ENCODE peak calls at places on chromosomes 12 and 14, in six cellular contexts. One of them, this sample, is unnamed.
A peak's percentile ranks its signal among the peaks of the same experiment; 100 is the strongest.

GRCh38 chr14:36901846-36902245 is 240.2 kb downstream of the PAX9 start:
- DNase-seq in hypothalamus: no peak
- DNase-seq in dorsolateral prefrontal cortex: no peak
- DNase-seq in A549: no peak
- DNase-seq in NCI-H446: no peak
- DNase-seq in heart left ventricle: no peak
- DNase-seq in this sample: no peak

GRCh38 chr12:18414671-18415070 is 153.4 kb downstream of the PIK3C2G start:
- DNase-seq in heart left ventricle: no peak
- DNase-seq in dorsolateral prefrontal cortex: no peak
- DNase-seq in NCI-H446: no peak
- DNase-seq in A549: no peak
- DNase-seq in hypothalamus: no peak
- DNase-seq in this sample: no peak

GRCh38 chr12:113293100-113293499 is 41.8 kb downstream of the SLC8B1 start:
- DNase-seq in hypothalamus: no peak
- DNase-seq in heart left ventricle: no peak
- DNase-seq in A549: no peak
- DNase-seq in dorsolateral prefrontal cortex: no peak
- DNase-seq in NCI-H446: no peak
- DNase-seq in this sample: no peak

GRCh38 chr12:123660328-123660727 is 10.6 kb upstream of the TCTN2 start:
- DNase-seq in dorsolateral prefrontal cortex: no peak
- DNase-seq in A549: peak; percentile 67
- DNase-seq in hypothalamus: no peak
- DNase-seq in heart left ventricle: no peak
- DNase-seq in NCI-H446: no peak
- DNase-seq in this sample: no peak

GRCh38 chr12:115337693-115338543 is 653.9 kb upstream of the TBX3 start:
- DNase-seq in heart left ventricle: peak; percentile 51
- DNase-seq in dorsolateral prefrontal cortex: no peak
- DNase-seq in NCI-H446: no peak
- DNase-seq in A549: peak; percentile 84
- DNase-seq in hypothalamus: no peak
- DNase-seq in this sample: no peak

GRCh38 chr14:55383039-55383438 is 28.6 kb downstream of the ATG14 start:
- DNase-seq in dorsolateral prefrontal cortex: no peak
- DNase-seq in A549: no peak
- DNase-seq in heart left ventricle: peak; percentile 62
- DNase-seq in NCI-H446: no peak
- DNase-seq in hypothalamus: no peak
- DNase-seq in this sample: no peak

GRCh38 chr12:103800252-103800771 is 40.7 kb downstream of the NT5DC3 start:
- DNase-seq in heart left ventricle: peak; percentile 80
- DNase-seq in NCI-H446: peak; percentile 49
- DNase-seq in A549: no peak
- DNase-seq in hypothalamus: no peak
- DNase-seq in dorsolateral prefrontal cortex: peak; percentile 66
- DNase-seq in this sample: peak; percentile 14

GRCh38 chr12:131829351-131829794 is 1.2 kb downstream of the MMP17 start:
- DNase-seq in NCI-H446: no peak
- DNase-seq in dorsolateral prefrontal cortex: no peak
- DNase-seq in hypothalamus: no peak
- DNase-seq in A549: no peak
- DNase-seq in heart left ventricle: no peak
- DNase-seq in this sample: no peak

GRCh38 chr14:63594455-63595372 is 47.0 kb downstream of the WDR89 start:
- DNase-seq in dorsolateral prefrontal cortex: no peak
- DNase-seq in hypothalamus: no peak
- DNase-seq in NCI-H446: no peak
- DNase-seq in heart left ventricle: no peak
- DNase-seq in A549: no peak
- DNase-seq in this sample: no peak

GRCh38 chr14:46840971-46841729 is 189.6 kb upstream of the RPL10L start:
- DNase-seq in heart left ventricle: no peak
- DNase-seq in hypothalamus: no peak
- DNase-seq in A549: no peak
- DNase-seq in dorsolateral prefrontal cortex: no peak
- DNase-seq in NCI-H446: peak; percentile 2
- DNase-seq in this sample: no peak

GRCh38 chr12:121038861-121039654 is at the start of gene OASL:
- DNase-seq in A549: peak; percentile 55
- DNase-seq in hypothalamus: no peak
- DNase-seq in NCI-H446: no peak
- DNase-seq in dorsolateral prefrontal cortex: no peak
- DNase-seq in heart left ventricle: no peak
- DNase-seq in this sample: no peak

GRCh38 chr12:98211914-98212695 is 303.3 kb upstream of the TMPO start:
- DNase-seq in NCI-H446: no peak
- DNase-seq in heart left ventricle: no peak
- DNase-seq in dorsolateral prefrontal cortex: peak; percentile 36
- DNase-seq in hypothalamus: no peak
- DNase-seq in A549: no peak
- DNase-seq in this sample: no peak

GRCh38 chr12:113889076-113889475 is 77.0 kb downstream of the RBM19 start:
- DNase-seq in NCI-H446: no peak
- DNase-seq in dorsolateral prefrontal cortex: no peak
- DNase-seq in A549: no peak
- DNase-seq in hypothalamus: no peak
- DNase-seq in heart left ventricle: no peak
- DNase-seq in this sample: no peak

GRCh38 chr12:122437656-122438121 is 15.2 kb upstream of the CLIP1 start:
- DNase-seq in A549: no peak
- DNase-seq in NCI-H446: peak; percentile 90
- DNase-seq in dorsolateral prefrontal cortex: peak; percentile 75
- DNase-seq in heart left ventricle: peak; percentile 68
- DNase-seq in hypothalamus: peak; percentile 0
- DNase-seq in this sample: peak; percentile 3

GRCh38 chr12:124917135-124917840 is 2.8 kb upstream of the UBC start:
- DNase-seq in A549: peak; percentile 77
- DNase-seq in hypothalamus: no peak
- DNase-seq in NCI-H446: no peak
- DNase-seq in heart left ventricle: peak; percentile 98
- DNase-seq in dorsolateral prefrontal cortex: peak; percentile 98
- DNase-seq in this sample: no peak

GRCh38 chr12:112684742-112685141 is 106.8 kb upstream of the RPH3A start:
- DNase-seq in heart left ventricle: no peak
- DNase-seq in hypothalamus: no peak
- DNase-seq in A549: no peak
- DNase-seq in NCI-H446: no peak
- DNase-seq in dorsolateral prefrontal cortex: no peak
- DNase-seq in this sample: no peak

GRCh38 chr12:47990351-47991105 is 13.7 kb downstream of the COL2A1 start:
- DNase-seq in NCI-H446: no peak
- DNase-seq in A549: no peak
- DNase-seq in hypothalamus: no peak
- DNase-seq in dorsolateral prefrontal cortex: peak; percentile 12
- DNase-seq in heart left ventricle: no peak
- DNase-seq in this sample: no peak

GRCh38 chr14:103517626-103518415 is 4.8 kb downstream of the CKB start:
- DNase-seq in NCI-H446: no peak
- DNase-seq in A549: no peak
- DNase-seq in heart left ventricle: peak; percentile 27
- DNase-seq in hypothalamus: no peak
- DNase-seq in dorsolateral prefrontal cortex: no peak
- DNase-seq in this sample: no peak

GRCh38 chr14:101078892-101079221 is 175.3 kb upstream of the RTL1 start:
- DNase-seq in A549: no peak
- DNase-seq in NCI-H446: no peak
- DNase-seq in heart left ventricle: no peak
- DNase-seq in dorsolateral prefrontal cortex: no peak
- DNase-seq in hypothalamus: no peak
- DNase-seq in this sample: no peak

GRCh38 chr12:69540606-69541386 is 44.5 kb upstream of the CCT2 start:
- DNase-seq in A549: no peak
- DNase-seq in dorsolateral prefrontal cortex: no peak
- DNase-seq in NCI-H446: no peak
- DNase-seq in heart left ventricle: no peak
- DNase-seq in hypothalamus: no peak
- DNase-seq in this sample: no peak

GRCh38 chr12:83537428-83538053 is 850.8 kb downstream of the TMTC2 start:
- DNase-seq in heart left ventricle: no peak
- DNase-seq in hypothalamus: no peak
- DNase-seq in dorsolateral prefrontal cortex: no peak
- DNase-seq in A549: no peak
- DNase-seq in NCI-H446: no peak
- DNase-seq in this sample: no peak

GRCh38 chr12:106245767-106246166 is 2.1 kb downstream of the CKAP4 start:
- DNase-seq in A549: peak; percentile 64
- DNase-seq in heart left ventricle: peak; percentile 58
- DNase-seq in hypothalamus: no peak
- DNase-seq in NCI-H446: no peak
- DNase-seq in dorsolateral prefrontal cortex: no peak
- DNase-seq in this sample: no peak

GRCh38 chr14:23568600-23569310 is 1.2 kb upstream of the AP1G2 start:
- DNase-seq in hypothalamus: no peak
- DNase-seq in dorsolateral prefrontal cortex: no peak
- DNase-seq in NCI-H446: peak; percentile 13
- DNase-seq in A549: no peak
- DNase-seq in heart left ventricle: no peak
- DNase-seq in this sample: no peak

GRCh38 chr12:130127527-130127908 is 34.7 kb upstream of the FZD10 start:
- DNase-seq in A549: no peak
- DNase-seq in heart left ventricle: peak; percentile 54
- DNase-seq in hypothalamus: no peak
- DNase-seq in NCI-H446: no peak
- DNase-seq in dorsolateral prefrontal cortex: no peak
- DNase-seq in this sample: no peak

GRCh38 chr12:93813972-93814821 is 137.0 kb downstream of the CRADD start:
- DNase-seq in heart left ventricle: peak; percentile 86
- DNase-seq in dorsolateral prefrontal cortex: peak; percentile 64
- DNase-seq in hypothalamus: no peak
- DNase-seq in NCI-H446: peak; percentile 70
- DNase-seq in A549: no peak
- DNase-seq in this sample: peak; percentile 80

GRCh38 chr12:55720894-55721444 is 776 bp downstream of the RDH5 start:
- DNase-seq in NCI-H446: peak; percentile 75
- DNase-seq in dorsolateral prefrontal cortex: peak; percentile 66
- DNase-seq in A549: peak; percentile 57
- DNase-seq in hypothalamus: no peak
- DNase-seq in heart left ventricle: peak; percentile 77
- DNase-seq in this sample: peak; percentile 63

GRCh38 chr12:115963030-115963480 is 314.4 kb downstream of the MED13L start:
- DNase-seq in heart left ventricle: no peak
- DNase-seq in dorsolateral prefrontal cortex: no peak
- DNase-seq in hypothalamus: no peak
- DNase-seq in A549: no peak
- DNase-seq in NCI-H446: no peak
- DNase-seq in this sample: no peak

GRCh38 chr14:53306926-53307325 is 153.8 kb upstream of the DDHD1 start:
- DNase-seq in hypothalamus: no peak
- DNase-seq in dorsolateral prefrontal cortex: peak; percentile 72
- DNase-seq in A549: no peak
- DNase-seq in heart left ventricle: no peak
- DNase-seq in NCI-H446: no peak
- DNase-seq in this sample: peak; percentile 66